ENCODE peak calls at places on chromosomes 7 and 10, in five cellular contexts. R is tibial artery, S is endothelial cell, A is endodermal cell, E is astrocyte. F is an unnamed sample.

GRCh38 chr10:71635251-71635866 is 84.2 kb downstream of the C10orf105 start:
- DNase-seq in R (no peak), S (no peak), A (peak; percentile 69), E (no peak), F (no peak)

GRCh38 chr10:93703066-93703465 is 674 bp upstream of the FRA10AC1 start:
- DNase-seq in R (no peak), S (no peak), A (no peak), E (peak; percentile 2), F (no peak)

GRCh38 chr10:27360581-27361172 is 120.1 kb upstream of the ACBD5 start:
- DNase-seq in R (peak; percentile 75), S (peak; percentile 83), A (peak; percentile 92), E (peak; percentile 42), F (peak; percentile 83)

GRCh38 chr10:4708123-4708759 is 117.8 kb upstream of the AKR1E2 start:
- DNase-seq in R (no peak), S (peak; percentile 35), A (peak; percentile 90), E (no peak), F (peak; percentile 59)

GRCh38 chr7:7921830-7922229 is 46.8 kb upstream of the GLCCI1 start:
- DNase-seq in R (no peak), S (no peak), A (no peak), E (no peak), F (no peak)

GRCh38 chr7:11448319-11448718 is 383.7 kb downstream of the THSD7A start:
- DNase-seq in R (no peak), S (no peak), A (no peak), E (no peak), F (no peak)

GRCh38 chr7:128453836-128454804 is 1.6 kb upstream of the HILPDA start:
- DNase-seq in R (peak; percentile 93), S (peak; percentile 54), A (peak; percentile 94), E (peak; percentile 87), F (no peak)

GRCh38 chr7:2824678-2825461 is 19.2 kb downstream of the GNA12 start:
- DNase-seq in R (no peak), S (peak; percentile 19), A (peak; percentile 79), E (no peak), F (no peak)

GRCh38 chr7:102297487-102298218 is 11.0 kb downstream of the SH2B2 start:
- DNase-seq in R (no peak), S (no peak), A (no peak), E (no peak), F (no peak)

GRCh38 chr7:102303669-102304422 is 17.2 kb downstream of the SH2B2 start:
- DNase-seq in R (no peak), S (no peak), A (no peak), E (no peak), F (no peak)

GRCh38 chr7:102302025-102302424 is 15.4 kb downstream of the SH2B2 start:
- DNase-seq in R (no peak), S (no peak), A (no peak), E (no peak), F (no peak)

GRCh38 chr7:102304668-102305067 is 18.0 kb downstream of the SH2B2 start:
- DNase-seq in R (no peak), S (peak; percentile 40), A (no peak), E (no peak), F (no peak)

GRCh38 chr7:102300643-102301211 is 14.1 kb downstream of the SH2B2 start:
- DNase-seq in R (no peak), S (peak; percentile 82), A (peak; percentile 96), E (no peak), F (no peak)
- TF ChIP-seq CTCF in R (no peak), S (peak; percentile 83), A (peak; percentile 88), E (no peak), F (no peak)

GRCh38 chr7:18761046-18761445 is 265.5 kb downstream of the HDAC9 start:
- DNase-seq in R (no peak), S (no peak), A (no peak), E (peak; percentile 62), F (no peak)
- TF ChIP-seq CTCF in R (no peak), S (no peak), A (no peak), E (no peak), F (no peak)

DNA sequence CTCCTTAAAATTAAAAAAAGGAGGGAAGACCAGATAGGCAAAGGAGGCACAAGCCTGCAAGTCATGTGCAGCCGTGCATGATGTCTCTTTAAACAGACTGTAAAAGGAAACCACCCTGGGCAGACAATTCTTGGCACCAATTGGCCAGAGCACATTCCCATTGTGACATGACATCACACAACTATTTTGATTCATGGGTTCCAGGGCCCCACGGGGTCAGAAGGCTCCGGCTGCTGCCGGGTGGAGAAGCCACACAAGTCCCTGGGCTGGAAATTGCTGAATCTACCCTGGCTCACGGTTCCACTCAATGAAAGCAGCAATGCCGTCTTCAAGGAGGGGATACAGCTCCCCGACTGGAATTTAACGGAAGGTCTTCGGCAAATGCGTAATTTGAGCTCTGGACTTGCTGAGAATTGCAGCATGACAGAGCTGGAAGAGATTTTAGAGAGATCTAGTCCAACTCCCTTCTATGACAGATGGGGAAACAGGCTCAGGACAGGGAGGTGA is 140.5 kb downstream of the PRKAG2 start:
- DNase-seq in R (peak; percentile 90), S (peak; percentile 28), A (no peak), E (peak; percentile 92), F (peak; percentile 72)
- TF ChIP-seq CTCF in R (no peak), S (no peak), A (no peak), E (peak; percentile 17), F (peak; percentile 26)

GRCh38 chr7:101625076-101625914 is 3.8 kb downstream of the MYL10 start:
- DNase-seq in R (no peak), S (no peak), A (peak; percentile 65), E (peak; percentile 37), F (no peak)
- TF ChIP-seq CTCF in R (no peak), S (no peak), A (peak; percentile 56), E (peak; percentile 20), F (no peak)

DNA sequence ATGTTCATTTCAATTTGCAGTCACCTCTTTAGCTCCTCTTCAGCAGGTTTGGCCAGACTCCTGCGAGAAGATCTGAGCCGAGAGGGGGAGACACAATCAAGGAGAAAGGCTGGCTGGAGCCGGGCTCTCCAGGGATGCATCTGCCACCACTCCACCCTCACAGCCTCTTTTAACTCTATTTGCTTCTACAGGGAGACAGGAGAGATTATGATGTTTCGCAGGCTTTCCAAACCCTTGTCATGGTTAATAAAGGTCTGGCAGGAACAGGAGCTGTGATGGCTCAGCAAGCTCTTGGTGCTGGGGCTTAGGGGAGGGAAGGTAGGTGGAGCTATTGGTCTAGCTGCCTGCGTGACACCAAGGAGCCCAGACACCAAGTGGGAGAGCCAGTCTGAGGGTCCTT is 448.1 kb upstream of the PODXL start:
- DNase-seq in R (no peak), S (no peak), A (peak; percentile 78), E (peak; percentile 34), F (no peak)
- TF ChIP-seq CTCF in R (peak; percentile 11), S (no peak), A (peak; percentile 60), E (no peak), F (no peak)

DNA sequence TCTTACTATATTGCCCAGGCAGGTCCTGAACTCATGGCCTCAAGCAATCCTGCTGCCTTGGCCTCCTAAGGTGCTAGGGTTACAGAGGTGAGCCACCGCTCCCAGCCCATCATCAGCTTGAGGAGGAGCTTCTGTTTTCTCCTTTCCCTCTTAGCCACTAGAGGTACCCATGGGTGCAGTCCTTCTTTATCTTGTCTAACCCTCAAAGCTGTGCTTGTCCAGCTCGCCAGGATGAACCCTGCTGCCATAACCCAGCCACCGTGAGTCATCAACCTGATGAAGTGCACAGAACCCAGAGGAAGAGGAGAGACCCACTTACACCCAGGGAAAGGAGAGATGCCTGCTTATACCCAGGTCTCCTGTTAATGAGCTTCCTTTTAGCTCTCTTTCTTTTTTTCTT is 133.4 kb downstream of the CUL2 start:
- DNase-seq in R (no peak), S (no peak), A (no peak), E (no peak), F (no peak)
- TF ChIP-seq CTCF in R (no peak), S (no peak), A (no peak), E (no peak), F (no peak)

DNA sequence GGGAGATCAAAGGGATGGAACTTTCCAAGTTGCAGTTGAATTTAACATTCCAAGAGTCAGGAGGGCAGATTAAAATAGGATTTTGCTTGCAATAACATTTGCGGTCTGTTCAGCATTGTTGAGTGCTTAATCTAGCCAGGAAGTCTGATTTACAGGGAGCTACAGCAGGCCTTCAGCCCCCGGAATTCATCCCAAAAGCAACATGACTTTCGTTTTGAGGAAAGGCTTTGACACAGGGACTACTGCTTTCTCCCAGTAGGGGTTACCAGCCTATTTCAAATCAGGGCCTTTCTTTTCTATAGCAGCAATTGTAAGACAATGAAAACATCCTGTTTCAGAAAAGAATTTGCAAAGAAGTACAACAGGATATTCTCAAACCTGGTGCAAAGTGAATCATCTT is 279.7 kb upstream of the PITRM1 start:
- DNase-seq in R (no peak), S (no peak), A (peak; percentile 56), E (peak; percentile 98), F (no peak)
- TF ChIP-seq CTCF in R (peak; percentile 49), S (peak; percentile 33), A (peak; percentile 49), E (peak; percentile 51), F (no peak)

GRCh38 chr7:20197125-20197524 is 20.1 kb downstream of the MACC1 start:
- DNase-seq in R (no peak), S (no peak), A (no peak), E (no peak), F (no peak)

GRCh38 chr7:20198295-20198694 is 18.9 kb downstream of the MACC1 start:
- DNase-seq in R (no peak), S (no peak), A (no peak), E (no peak), F (no peak)

GRCh38 chr7:20199015-20199737 is 18.0 kb downstream of the MACC1 start:
- DNase-seq in R (peak; percentile 68), S (no peak), A (no peak), E (peak; percentile 79), F (peak; percentile 93)

GRCh38 chr7:20200361-20200760 is 16.8 kb downstream of the MACC1 start:
- DNase-seq in R (no peak), S (no peak), A (no peak), E (no peak), F (no peak)

DNA sequence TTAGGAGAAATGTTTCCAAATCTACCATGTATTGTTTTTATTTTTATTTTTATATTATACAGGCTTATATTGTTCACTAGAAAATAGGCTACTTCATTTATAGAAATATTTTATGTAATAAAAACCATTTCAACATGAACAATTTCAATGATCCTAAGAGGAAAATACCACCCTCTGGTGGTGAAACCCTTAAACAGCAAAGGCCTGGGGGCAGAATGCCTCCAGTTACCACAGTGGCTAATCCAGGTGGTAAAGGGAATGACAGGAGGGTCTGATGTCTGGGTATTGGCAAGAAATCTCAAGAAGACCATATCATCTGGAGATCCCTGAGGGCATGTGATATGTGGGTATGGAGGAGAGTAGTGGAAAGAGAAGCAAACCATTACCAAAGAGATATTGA is 19.3 kb downstream of the MACC1 start:
- DNase-seq in R (no peak), S (no peak), A (peak; percentile 66), E (no peak), F (peak; percentile 39)
- TF ChIP-seq CTCF in R (no peak), S (peak; percentile 69), A (peak; percentile 85), E (peak; percentile 23), F (peak; percentile 65)

F was measured in Calu3.